ENCODE peak calls at places on chromosomes 4 and X, in six cellular contexts. L, G, Z, R, X and S are unnamed samples.

GRCh38 chrX:47247206-47247998 is 14.6 kb downstream of the USP11 start:
- DNase-seq in L (peak; percentile 67), G (no peak), Z (no peak), R (no peak), X (no peak), S (no peak)

GRCh38 chr4:154489558-154490260 is 1.9 kb downstream of the DCHS2 start:
- DNase-seq in L (no peak), G (no peak), Z (no peak), R (no peak), X (no peak), S (no peak)

GRCh38 chrX:152601848-152602616 is 35.7 kb upstream of the GABRQ start:
- DNase-seq in L (peak; percentile 56), G (no peak), Z (no peak), R (no peak), X (peak; percentile 1), S (peak; percentile 12)

GRCh38 chr4:151147000-151147399 is 47.6 kb downstream of the RPS3A start:
- DNase-seq in L (no peak), G (no peak), Z (no peak), R (no peak), X (no peak), S (no peak)

GRCh38 chr4:119536572-119537528 is 91.8 kb downstream of the PDE5A start:
- DNase-seq in L (peak; percentile 75), G (no peak), Z (no peak), R (no peak), X (no peak), S (peak; percentile 49)

GRCh38 chr4:87092389-87093141 is 127.9 kb downstream of the KLHL8 start:
- DNase-seq in L (peak; percentile 91), G (peak; percentile 63), Z (peak; percentile 24), R (peak; percentile 98), X (peak; percentile 62), S (peak; percentile 89)

GRCh38 chr4:40321671-40322131 is 13.4 kb upstream of the CHRNA9 start:
- DNase-seq in L (peak; percentile 84), G (peak; percentile 59), Z (no peak), R (no peak), X (no peak), S (no peak)

GRCh38 chr4:82275431-82276423 is 98.1 kb downstream of the HNRNPD start:
- DNase-seq in L (no peak), G (no peak), Z (no peak), R (no peak), X (peak; percentile 34), S (no peak)

GRCh38 chr4:47926667-47927258 is 12.4 kb upstream of the NFXL1 start:
- DNase-seq in L (peak; percentile 32), G (no peak), Z (no peak), R (peak; percentile 64), X (peak; percentile 61), S (no peak)

GRCh38 chrX:150355898-150356297 is 7.2 kb upstream of the MAMLD1 start:
- DNase-seq in L (no peak), G (no peak), Z (no peak), R (no peak), X (no peak), S (no peak)

GRCh38 chr4:78057135-78057599 is at the start of gene FRAS1:
- DNase-seq in L (peak; percentile 22), G (no peak), Z (no peak), R (peak; percentile 65), X (peak; percentile 62), S (no peak)

GRCh38 chr4:114257516-114257915 is 278.1 kb upstream of the ARSJ start:
- DNase-seq in L (peak; percentile 66), G (peak; percentile 48), Z (no peak), R (no peak), X (no peak), S (no peak)

GRCh38 chr4:117957570-117957969 is 76.7 kb upstream of the NDST3 start:
- DNase-seq in L (no peak), G (no peak), Z (no peak), R (no peak), X (no peak), S (no peak)

GRCh38 chr4:116217781-116218180 is 867.6 kb downstream of the TRAM1L1 start:
- DNase-seq in L (no peak), G (no peak), Z (no peak), R (no peak), X (no peak), S (no peak)

DNA sequence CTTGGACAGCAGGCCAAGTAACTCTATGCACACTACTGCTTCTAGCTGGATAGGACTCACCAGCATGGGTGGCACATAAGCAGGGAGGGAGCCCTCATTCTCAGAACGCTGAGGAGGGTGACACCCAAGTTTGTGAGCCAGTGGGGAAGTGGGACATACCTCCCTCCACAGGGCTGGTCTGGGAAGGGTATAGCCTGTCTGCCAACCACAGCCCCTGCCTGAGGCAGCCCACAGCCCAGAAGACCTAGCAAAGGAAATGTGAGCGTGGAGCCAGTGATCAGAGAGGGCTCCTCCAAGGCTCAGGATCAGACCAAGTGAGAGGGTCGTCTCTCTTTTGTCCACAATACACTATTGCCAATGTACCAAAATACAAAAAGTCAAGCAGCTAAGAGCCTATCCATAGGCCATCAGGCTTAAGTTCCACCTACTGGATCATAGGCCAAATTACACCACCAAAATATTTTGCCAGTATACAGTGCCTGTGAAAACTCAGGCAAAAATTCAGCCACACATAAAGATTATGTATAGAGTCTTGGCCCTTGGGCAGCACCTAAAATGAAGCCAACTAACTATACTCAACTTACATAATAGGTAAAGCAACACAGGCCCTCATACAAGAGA is 1203.1 kb downstream of the PCDH18 start:
- DNase-seq in L (no peak), G (no peak), Z (no peak), R (no peak), X (no peak), S (no peak)
- TF ChIP-seq CTCF in L (peak; percentile 29), G (peak; percentile 30), Z (no peak), R (no peak), X (no peak), S (peak; percentile 58)

GRCh38 chr4:183797445-183798248 is 107.5 kb upstream of the STOX2 start:
- DNase-seq in L (peak; percentile 3), G (no peak), Z (no peak), R (peak; percentile 70), X (no peak), S (no peak)

GRCh38 chr4:183801460-183802168 is 103.5 kb upstream of the STOX2 start:
- DNase-seq in L (no peak), G (no peak), Z (no peak), R (peak; percentile 45), X (no peak), S (no peak)

GRCh38 chr4:183798921-183799307 is 106.2 kb upstream of the STOX2 start:
- DNase-seq in L (no peak), G (no peak), Z (no peak), R (peak; percentile 27), X (no peak), S (no peak)

GRCh38 chr4:183797041-183797444 is 108.1 kb upstream of the STOX2 start:
- DNase-seq in L (no peak), G (no peak), Z (no peak), R (peak; percentile 90), X (no peak), S (no peak)

DNA sequence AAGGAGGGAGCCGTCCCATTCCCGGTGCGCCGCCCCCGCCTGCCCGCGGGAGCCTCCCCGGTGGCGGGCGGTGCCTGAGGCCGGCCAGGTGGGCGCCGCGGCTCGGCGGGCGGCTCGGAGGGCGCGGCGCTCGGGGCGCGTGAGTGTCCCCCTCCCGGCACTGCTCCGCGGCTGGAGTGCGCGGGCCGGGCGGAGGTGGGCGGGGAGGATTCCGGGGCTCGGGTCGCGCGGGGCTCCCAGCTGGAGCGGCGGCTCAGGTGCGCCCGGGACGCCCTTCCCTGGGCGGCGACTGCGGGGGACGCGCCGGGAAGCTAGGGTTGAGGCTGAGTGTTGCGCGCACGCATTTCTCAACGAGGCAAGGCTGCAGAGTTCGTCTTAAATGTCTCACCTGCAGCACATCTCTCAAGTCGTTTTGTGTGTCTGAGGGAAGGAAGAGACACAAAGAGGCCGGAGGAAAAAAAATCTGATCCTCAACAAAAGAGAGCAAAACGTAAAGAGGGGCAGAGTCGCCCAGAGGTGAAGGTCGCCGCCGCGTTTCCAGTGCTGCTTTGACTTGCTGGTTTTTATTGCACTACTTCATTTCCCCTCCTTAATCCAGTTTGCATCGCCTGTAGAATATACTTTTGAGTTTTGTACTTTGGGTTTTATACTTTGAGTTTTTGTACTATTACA is 106.7 kb upstream of the STOX2 start:
- DNase-seq in L (no peak), G (no peak), Z (no peak), R (peak; percentile 45), X (no peak), S (no peak)
- H3K4me3 ChIP-seq in L (peak overlapping the region; percentile 44), G (no peak overlapping the region), Z (peak overlapping the region; percentile 77), R (peak overlapping the region; percentile 18), X (peak overlapping the region; percentile 66), S (peak overlapping the region; percentile 60)

GRCh38 chr4:95156452-95156765 is 392.4 kb downstream of the UNC5C start:
- DNase-seq in L (no peak), G (no peak), Z (no peak), R (no peak), X (no peak), S (no peak)

GRCh38 chr4:95158626-95159025 is 390.1 kb downstream of the UNC5C start:
- DNase-seq in L (no peak), G (no peak), Z (no peak), R (no peak), X (no peak), S (no peak)

GRCh38 chr4:95153182-95153581 is 395.4 kb downstream of the BMPR1B start:
- DNase-seq in L (no peak), G (no peak), Z (no peak), R (peak; percentile 44), X (no peak), S (no peak)

GRCh38 chr4:95158045-95158444 is 390.7 kb downstream of the UNC5C start:
- DNase-seq in L (no peak), G (no peak), Z (no peak), R (no peak), X (no peak), S (no peak)

GRCh38 chr4:95155759-95156451 is 392.9 kb downstream of the UNC5C start:
- DNase-seq in L (peak; percentile 55), G (no peak), Z (no peak), R (no peak), X (peak; percentile 13), S (no peak)
- TF ChIP-seq CTCF in L (peak; percentile 71), G (peak; percentile 69), Z (peak; percentile 57), R (peak; percentile 44), X (peak; percentile 47), S (peak; percentile 64)

GRCh38 chrX:48538641-48539344 is 721 bp upstream of the TBC1D25 start:
- DNase-seq in L (no peak), G (no peak), Z (no peak), R (no peak), X (no peak), S (no peak)

GRCh38 chrX:48541140-48541814 is 1.8 kb downstream of the TBC1D25 start:
- DNase-seq in L (no peak), G (no peak), Z (no peak), R (no peak), X (no peak), S (no peak)

GRCh38 chrX:48539345-48540014 is at the start of gene TBC1D25:
- DNase-seq in L (peak; percentile 92), G (peak; percentile 90), Z (peak; percentile 94), R (peak; percentile 97), X (peak; percentile 88), S (peak; percentile 88)

GRCh38 chrX:48540015-48540350 is 469 bp downstream of the TBC1D25 start:
- DNase-seq in L (no peak), G (no peak), Z (peak; percentile 20), R (peak; percentile 52), X (peak; percentile 8), S (no peak)

DNA sequence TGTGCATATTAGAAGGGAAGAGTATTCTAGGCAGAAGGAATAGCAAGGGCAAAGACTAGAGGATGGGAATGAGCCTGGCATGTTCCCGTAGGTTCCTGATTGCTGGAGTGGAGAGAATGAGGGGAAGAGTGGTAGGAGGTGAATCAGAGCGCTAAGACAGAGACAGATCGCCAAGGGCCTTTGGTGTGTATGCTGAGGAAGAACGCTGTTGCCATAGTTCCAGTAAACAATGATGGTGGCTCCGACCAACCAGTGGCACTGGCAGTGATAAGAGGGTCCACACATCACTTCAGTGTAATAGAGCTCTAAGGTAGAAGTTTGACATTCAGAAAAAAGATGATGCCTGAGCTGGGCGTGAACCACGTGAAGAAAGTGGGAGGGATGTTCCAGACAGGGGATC is 966 bp downstream of the TBC1D25 start:
- DNase-seq in L (no peak), G (no peak), Z (no peak), R (no peak), X (no peak), S (no peak)
- H3K4me3 ChIP-seq in L (peak overlapping the region; percentile 71), G (peak overlapping the region; percentile 77), Z (peak overlapping the region; percentile 80), R (no peak overlapping the region), X (peak overlapping the region; percentile 75), S (peak overlapping the region; percentile 64)